ENCODE peak calls at places on chromosomes 11 and 22, in six cellular contexts. L is AG04450, W is right cardiac atrium, X is mammary epithelial cell, K is adipocyte, T is brain microvascular endothelial cell. V is an unnamed sample.

GRCh38 chr11:11731311-11732083 is 109.7 kb upstream of the GALNT18 start:
- DNase-seq in X (peak), K (peak), L (peak), T (peak), W (no peak), V (no peak)

GRCh38 chr22:33918676-33919590 is 1.3 kb downstream of the LARGE1 start:
- DNase-seq in W (no peak), T (no peak), K (peak), X (no peak), L (no peak), V (no peak)

GRCh38 chr22:21451545-21452520 is 15.4 kb upstream of the TMEM191C start:
- DNase-seq in L (no peak), K (no peak), T (no peak), X (no peak), W (no peak), V (peak)

GRCh38 chr11:106156290-106156937 is 79.0 kb downstream of the AASDHPPT start:
- DNase-seq in W (no peak), L (peak), X (peak), K (peak), T (peak), V (no peak)

GRCh38 chr11:114192841-114193389 is 103.3 kb upstream of the NNMT start:
- DNase-seq in W (no peak), X (no peak), T (no peak), K (no peak), L (no peak), V (no peak)

GRCh38 chr11:18012314-18012905 is 437 bp downstream of the SERGEF start:
- DNase-seq in X (peak), W (peak), K (peak), L (no peak), T (no peak), V (no peak)

GRCh38 chr11:34148504-34149165 is 43.2 kb downstream of the NAT10 start:
- DNase-seq in X (no peak), L (no peak), W (no peak), K (no peak), T (no peak), V (no peak)

GRCh38 chr11:14390669-14391068 is 31.7 kb upstream of the RRAS2 start:
- DNase-seq in W (no peak), T (no peak), K (no peak), X (no peak), L (no peak), V (no peak)

GRCh38 chr11:18265949-18266348 is at the start of gene SAA1:
- DNase-seq in T (no peak), L (no peak), W (no peak), X (peak), K (peak), V (no peak)

GRCh38 chr22:31080848-31081649 is at the start of gene SMTN:
- DNase-seq in L (peak), W (peak), K (peak), X (peak), T (peak), V (peak)

GRCh38 chr11:129209891-129210830 is 18.0 kb upstream of the ARHGAP32 start:
- DNase-seq in T (no peak), L (no peak), K (no peak), W (no peak), X (no peak), V (no peak)

GRCh38 chr11:44817207-44817944 is 90.6 kb downstream of the TSPAN18 start:
- DNase-seq in T (no peak), X (no peak), L (no peak), K (no peak), W (no peak), V (no peak)

GRCh38 chr11:132631956-132632355 is 900.3 kb downstream of the OPCML start:
- DNase-seq in W (no peak), L (no peak), X (peak), T (no peak), K (peak), V (no peak)

GRCh38 chr11:18599739-18600230 is at the start of gene MISFA:
- DNase-seq in T (no peak), K (no peak), L (no peak), X (no peak), W (no peak), V (no peak)

DNA sequence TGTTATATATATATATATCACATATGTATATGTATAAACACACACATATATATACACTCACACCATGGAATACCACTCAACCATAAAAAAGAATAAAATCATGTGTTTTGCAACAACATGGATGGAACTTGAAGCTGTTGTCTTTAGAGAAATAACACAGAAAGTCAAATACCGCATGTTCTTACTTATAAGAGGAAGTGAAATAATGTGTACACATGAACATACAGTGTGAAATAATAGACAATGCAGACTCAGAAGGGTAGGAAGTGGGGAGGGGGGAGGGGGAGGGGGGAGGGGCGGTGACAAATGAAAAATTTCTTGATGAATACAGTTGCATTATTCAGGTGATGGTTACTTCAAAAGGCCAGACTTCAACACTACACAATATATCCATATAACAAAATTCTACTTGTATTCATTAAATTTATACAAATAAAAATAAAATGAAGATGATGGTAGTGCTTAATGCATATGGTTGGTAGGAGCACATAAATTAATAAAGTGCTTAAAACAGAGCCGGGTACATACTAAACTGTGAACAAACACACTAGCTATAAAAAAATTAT is 5.8 kb upstream of the OR5B2 start:
- DNase-seq in W (no peak), K (no peak), L (no peak), X (no peak), T (no peak), V (no peak)
- H3K4me3 ChIP-seq in W (no peak), K (no peak), L (no peak), X (no peak), T (no peak), V (no peak)

DNA sequence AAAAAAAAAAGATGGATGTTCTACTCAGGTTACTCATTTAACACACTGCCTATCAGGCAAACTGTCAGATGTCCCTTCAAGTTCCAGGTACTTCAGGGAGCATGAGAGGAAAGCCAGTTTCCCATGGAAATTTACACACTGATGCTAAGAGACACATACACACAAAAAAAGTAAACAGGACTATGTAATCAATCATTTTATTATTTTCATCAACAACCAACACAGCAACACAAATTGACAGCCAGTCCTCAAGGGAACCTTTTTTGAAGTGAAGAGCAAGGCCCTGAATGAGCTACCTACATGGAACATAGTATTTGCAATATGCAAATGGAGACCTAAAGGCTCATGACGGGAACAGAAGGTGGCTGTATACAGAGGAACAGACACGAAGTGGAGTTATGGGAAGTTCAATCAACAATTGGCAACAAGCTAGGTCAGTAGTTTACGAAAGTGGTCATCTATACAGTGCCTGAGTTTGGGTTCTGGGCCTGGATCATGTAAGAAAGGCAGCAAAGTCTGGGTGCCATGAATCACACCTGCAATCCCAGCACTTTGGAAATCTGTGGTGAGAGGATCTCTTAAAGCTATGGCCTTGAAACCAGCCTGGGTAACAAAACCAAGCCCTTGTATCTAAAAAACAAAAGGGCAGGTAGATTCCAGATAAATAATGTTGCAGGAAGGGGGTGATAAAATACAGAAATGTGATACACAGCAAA is 12.6 kb upstream of the WDR74 start:
- DNase-seq in T (no peak), K (no peak), L (no peak), W (no peak), X (no peak), V (no peak)
- H3K4me3 ChIP-seq in T (no peak), K (no peak), L (no peak), W (no peak), X (no peak), V (no peak)

GRCh38 chr11:62125316-62125715 is 1.5 kb downstream of the INCENP start:
- DNase-seq in L (no peak), T (no peak), K (no peak), W (no peak), X (peak), V (no peak)
- H3K4me3 ChIP-seq in L (peak), T (peak), K (peak), W (no peak), X (peak), V (no peak)

GRCh38 chr11:134164490-134165370 is 59.0 kb downstream of the NCAPD3 start:
- DNase-seq in T (no peak), L (no peak), W (no peak), X (no peak), K (no peak), V (no peak)
- H3K4me3 ChIP-seq in T (no peak), L (no peak), W (no peak), X (no peak), K (no peak), V (no peak)

GRCh38 chr11:102287963-102288744 is 29.1 kb upstream of the BIRC3 start:
- DNase-seq in T (peak), L (peak), K (peak), X (peak), W (no peak), V (no peak)
- H3K4me3 ChIP-seq in T (peak), L (peak), K (peak), X (no peak), W (peak), V (no peak)

DNA sequence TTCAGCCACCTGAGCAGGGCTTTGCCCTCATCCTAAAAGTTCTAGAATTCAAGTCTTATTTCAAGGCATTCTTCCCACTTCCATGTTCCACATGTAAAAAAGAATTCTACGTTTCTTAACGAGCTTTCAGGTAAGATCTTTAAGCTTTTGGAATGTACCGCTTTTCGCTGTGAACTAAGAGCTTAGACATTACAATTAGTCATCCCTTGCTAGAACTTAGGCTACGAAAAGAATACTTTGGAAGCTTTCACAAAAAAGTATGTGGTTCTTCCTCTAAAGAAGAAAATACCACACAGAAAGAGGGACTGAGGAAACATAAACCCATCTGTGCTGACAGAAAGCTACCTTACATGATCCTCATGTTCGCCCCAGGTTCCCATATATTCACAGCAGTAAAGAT is 1.9 kb downstream of the NUMA1 start:
- DNase-seq in L (no peak), X (peak), T (no peak), W (no peak), K (no peak), V (no peak)
- H3K4me3 ChIP-seq in L (peak), X (peak), T (no peak), W (no peak), K (no peak), V (no peak)

V was measured in tibial nerve.